ENCODE peak calls at places on chromosome 2, in eight cellular contexts. K is NCI-H82; S is mucosa of descending colon; J is cerebellar nuclear complex; A is AG08395; O is body of pancreas; R is T-helper 1 cell; U is activated CD4-positive, CD25-positive, alpha-beta regulatory T cell treated with anti-CD3 and anti-CD28 coated beads, Interleukin-2, amount 50 U/mL, for 72 hours. Z is an unnamed sample.

GRCh38 chr2:24831216-24831615 is 38.0 kb downstream of the CENPO start:
- DNase-seq in J (no peak), S (no peak), O (no peak), K (no peak), A (no peak), R (no peak), U (no peak), Z (no peak)

GRCh38 chr2:40371525-40372277 is 80.2 kb downstream of the SLC8A1 start:
- DNase-seq in R (no peak), S (peak), J (no peak), A (peak), O (no peak), K (peak), U (no peak), Z (peak)

GRCh38 chr2:79086255-79086654 is 1.5 kb downstream of the REG1B start:
- DNase-seq in A (no peak), R (no peak), K (no peak), S (no peak), O (no peak), U (no peak), J (no peak), Z (no peak)

GRCh38 chr2:202249864-202250263 is 11.5 kb upstream of the SUMO1 start:
- DNase-seq in O (no peak), K (no peak), R (no peak), S (no peak), U (no peak), A (no peak), J (no peak), Z (peak)

GRCh38 chr2:223601932-223602676 is at the start of gene SCG2:
- DNase-seq in S (peak), R (no peak), A (peak), O (peak), K (peak), U (no peak), J (peak), Z (peak)

GRCh38 chr2:20012282-20013060 is at the start of gene MATN3:
- DNase-seq in K (peak), J (no peak), S (peak), R (no peak), A (peak), U (no peak), O (peak), Z (peak)

GRCh38 chr2:216012133-216012829 is 1.1 kb downstream of the MREG start:
- DNase-seq in O (no peak), K (peak), S (peak), U (no peak), R (no peak), A (peak), J (peak), Z (no peak)

GRCh38 chr2:60794271-60794863 is 38.3 kb downstream of the PAPOLG start:
- DNase-seq in U (no peak), K (peak), R (no peak), S (no peak), O (no peak), A (peak), J (peak), Z (peak)

GRCh38 chr2:173555833-173556232 is 201.2 kb downstream of the CDCA7 start:
- DNase-seq in J (no peak), U (no peak), R (no peak), O (no peak), A (no peak), S (no peak), K (peak), Z (no peak)

GRCh38 chr2:173572848-173573247 is 218.2 kb downstream of the CDCA7 start:
- DNase-seq in A (no peak), O (no peak), J (no peak), S (no peak), U (no peak), K (no peak), R (no peak), Z (no peak)

GRCh38 chr2:174660984-174661675 is 63.5 kb upstream of the WIPF1 start:
- DNase-seq in J (no peak), K (no peak), U (no peak), S (no peak), R (no peak), O (no peak), A (no peak), Z (no peak)

GRCh38 chr2:196362973-196363549 is 191.7 kb upstream of the STK17B start:
- DNase-seq in J (no peak), S (no peak), U (no peak), K (no peak), A (no peak), O (no peak), R (no peak), Z (no peak)

GRCh38 chr2:212548459-212548815 is 9.8 kb upstream of the ERBB4 start:
- DNase-seq in J (no peak), S (no peak), O (peak), R (no peak), A (peak), U (no peak), K (peak), Z (peak)

Z was measured in mesendoderm.